ENCODE peak calls at places on chromosomes 13 and 19, in four cellular contexts. One of them, this sample, is unnamed.

GRCh38 chr13:95497307-95497943 is 55.1 kb upstream of the CLDN10 start:
- DNase-seq in NCI-H524: no peak
- DNase-seq in NCI-H1105: no peak
- DNase-seq in CD4-positive, CD25-positive, alpha-beta regulatory T cell: no peak
- DNase-seq in this sample: no peak

GRCh38 chr13:66693656-66694055 is 536.5 kb downstream of the PCDH9 start:
- DNase-seq in NCI-H524: no peak
- DNase-seq in NCI-H1105: peak
- DNase-seq in CD4-positive, CD25-positive, alpha-beta regulatory T cell: no peak
- DNase-seq in this sample: no peak

GRCh38 chr19:35294859-35295258 is 2.9 kb downstream of the MAG start:
- DNase-seq in NCI-H524: no peak
- DNase-seq in NCI-H1105: no peak
- DNase-seq in CD4-positive, CD25-positive, alpha-beta regulatory T cell: no peak
- DNase-seq in this sample: no peak

GRCh38 chr19:3061214-3062161 is 807 bp downstream of the TLE5 start:
- DNase-seq in NCI-H524: no peak
- DNase-seq in NCI-H1105: peak
- DNase-seq in CD4-positive, CD25-positive, alpha-beta regulatory T cell: peak
- DNase-seq in this sample: peak

GRCh38 chr13:66984241-66984640 is 245.9 kb downstream of the PCDH9 start:
- DNase-seq in NCI-H524: no peak
- DNase-seq in NCI-H1105: no peak
- DNase-seq in CD4-positive, CD25-positive, alpha-beta regulatory T cell: no peak
- DNase-seq in this sample: no peak

GRCh38 chr13:98327326-98328314 is 150.6 kb upstream of the RNF113B start:
- DNase-seq in NCI-H524: no peak
- DNase-seq in NCI-H1105: no peak
- DNase-seq in CD4-positive, CD25-positive, alpha-beta regulatory T cell: no peak
- DNase-seq in this sample: no peak

GRCh38 chr13:110680852-110681251 is 25.1 kb downstream of the CARS2 start:
- DNase-seq in NCI-H524: peak
- DNase-seq in NCI-H1105: no peak
- DNase-seq in CD4-positive, CD25-positive, alpha-beta regulatory T cell: peak
- DNase-seq in this sample: no peak

GRCh38 chr13:98480915-98481510 is 95.9 kb downstream of the STK24 start:
- DNase-seq in NCI-H524: peak
- DNase-seq in NCI-H1105: no peak
- DNase-seq in CD4-positive, CD25-positive, alpha-beta regulatory T cell: no peak
- DNase-seq in this sample: peak

GRCh38 chr13:112531263-112531794 is 56.6 kb downstream of the TUBGCP3 start:
- DNase-seq in NCI-H524: no peak
- DNase-seq in NCI-H1105: peak
- DNase-seq in CD4-positive, CD25-positive, alpha-beta regulatory T cell: no peak
- DNase-seq in this sample: no peak

GRCh38 chr19:34120846-34121639 is 51.3 kb upstream of the LSM14A start:
- DNase-seq in NCI-H524: no peak
- DNase-seq in NCI-H1105: no peak
- DNase-seq in CD4-positive, CD25-positive, alpha-beta regulatory T cell: peak
- DNase-seq in this sample: no peak

GRCh38 chr19:1852294-1852646 is 4.0 kb upstream of the REXO1 start:
- DNase-seq in NCI-H524: no peak
- DNase-seq in NCI-H1105: no peak
- DNase-seq in CD4-positive, CD25-positive, alpha-beta regulatory T cell: no peak
- DNase-seq in this sample: no peak

GRCh38 chr13:51912091-51912490 is 50.3 kb downstream of the CCDC70 start:
- DNase-seq in NCI-H524: no peak
- DNase-seq in NCI-H1105: peak
- DNase-seq in CD4-positive, CD25-positive, alpha-beta regulatory T cell: no peak
- DNase-seq in this sample: no peak

GRCh38 chr13:76600086-76600485 is 286.1 kb downstream of the KCTD12 start:
- DNase-seq in NCI-H524: no peak
- DNase-seq in NCI-H1105: no peak
- DNase-seq in CD4-positive, CD25-positive, alpha-beta regulatory T cell: no peak
- DNase-seq in this sample: no peak

GRCh38 chr19:39223703-39224279 is 19.7 kb upstream of the SYCN start:
- DNase-seq in NCI-H524: no peak
- DNase-seq in NCI-H1105: no peak
- DNase-seq in CD4-positive, CD25-positive, alpha-beta regulatory T cell: no peak
- DNase-seq in this sample: no peak

GRCh38 chr13:30453727-30454126 is 12.0 kb downstream of the HMGB1 start:
- DNase-seq in NCI-H524: no peak
- DNase-seq in NCI-H1105: no peak
- DNase-seq in CD4-positive, CD25-positive, alpha-beta regulatory T cell: no peak
- DNase-seq in this sample: no peak